ENCODE peak calls at places on chromosomes 5 and 9, in four cellular contexts. F is fibroblast of villous mesenchyme, E is cerebellar cortex, J is KBM-7. H is an unnamed sample.
A peak's percentile ranks its signal among the peaks of the same experiment; 100 is the strongest.

GRCh38 chr5:63743096-63743798 is 219.0 kb downstream of the HTR1A start:
- DNase-seq in F (peak; percentile 25), E (no peak), J (no peak), H (no peak)

GRCh38 chr5:1555011-1555807 is 31.4 kb upstream of the LPCAT1 start:
- DNase-seq in F (peak; percentile 87), E (no peak), J (no peak), H (no peak)

GRCh38 chr9:15423328-15423985 is 781 bp downstream of the SNAPC3 start:
- DNase-seq in F (peak; percentile 50), E (no peak), J (peak; percentile 37), H (no peak)

GRCh38 chr5:150780816-150781221 is 2.3 kb downstream of the SMIM3 start:
- DNase-seq in F (peak; percentile 79), E (no peak), J (no peak), H (no peak)

GRCh38 chr5:107516452-107517184 is 154.1 kb downstream of the EFNA5 start:
- DNase-seq in F (peak; percentile 93), E (no peak), J (no peak), H (no peak)

GRCh38 chr9:132171702-132172101 is 9.8 kb downstream of the NTNG2 start:
- DNase-seq in F (no peak), E (no peak), J (no peak), H (no peak)

GRCh38 chr9:89387970-89388867 is 69.9 kb downstream of the SECISBP2 start:
- DNase-seq in F (peak; percentile 98), E (no peak), J (peak; percentile 43), H (peak; percentile 43)

GRCh38 chr9:96080364-96080763 is 204.9 kb downstream of the ERCC6L2 start:
- DNase-seq in F (no peak), E (no peak), J (no peak), H (no peak)

GRCh38 chr5:17990168-17990567 is 355.9 kb downstream of the TAF11L14 start:
- DNase-seq in F (no peak), E (peak; percentile 63), J (no peak), H (no peak)

GRCh38 chr5:77101298-77101697 is 14.2 kb upstream of the ZBED3 start:
- DNase-seq in F (peak; percentile 34), E (no peak), J (no peak), H (no peak)

GRCh38 chr5:38447786-38448185 is 108.7 kb downstream of the LIFR start:
- DNase-seq in F (no peak), E (no peak), J (no peak), H (no peak)

GRCh38 chr9:77752566-77752965 is 104.4 kb upstream of the GNA14 start:
- DNase-seq in F (peak; percentile 84), E (no peak), J (no peak), H (no peak)

GRCh38 chr5:104932431-104932830 is 1369.8 kb upstream of the NUDT12 start:
- DNase-seq in F (no peak), E (no peak), J (no peak), H (no peak)

GRCh38 chr5:178769617-178770290 is 39.3 kb upstream of the ZNF354A start:
- DNase-seq in F (no peak), E (no peak), J (no peak), H (no peak)